ENCODE peak calls at places on chromosome 12, in seven cellular contexts. N is GM13977; W is RWPE1; R is MM.1S; X is astrocyte; S is epithelial cell of esophagus; U is CD4-positive, alpha-beta T cell. H is an unnamed sample.

GRCh38 chr12:61188801-61189595 is 1071.2 kb upstream of the USP15 start:
- DNase-seq in N (no peak), W (no peak), R (no peak), X (no peak), S (peak; percentile 4), U (no peak), H (no peak)

GRCh38 chr12:100741084-100741711 is 53.4 kb upstream of the ANO4 start:
- DNase-seq in N (no peak), W (peak; percentile 48), R (peak; percentile 33), X (no peak), S (peak; percentile 41), U (no peak), H (peak; percentile 37)

GRCh38 chr12:132215644-132215989 is 71.4 kb downstream of the NOC4L start:
- DNase-seq in N (no peak), W (no peak), R (no peak), X (no peak), S (no peak), U (no peak), H (no peak)

GRCh38 chr12:77941396-77941795 is 110.7 kb downstream of the NAV3 start:
- DNase-seq in N (no peak), W (no peak), R (no peak), X (no peak), S (no peak), U (no peak), H (no peak)

GRCh38 chr12:90124914-90125313 is 416.3 kb upstream of the ATP2B1 start:
- DNase-seq in N (no peak), W (no peak), R (peak; percentile 27), X (no peak), S (no peak), U (no peak), H (no peak)

GRCh38 chr12:26870491-26871419 is 37.8 kb upstream of the ITPR2 start:
- DNase-seq in N (no peak), W (no peak), R (peak; percentile 80), X (peak; percentile 51), S (peak; percentile 78), U (no peak), H (peak; percentile 93)

GRCh38 chr12:125797421-125798175 is 732.4 kb downstream of the AACS start:
- DNase-seq in N (no peak), W (no peak), R (no peak), X (peak; percentile 90), S (no peak), U (no peak), H (peak; percentile 17)

GRCh38 chr12:111182391-111182790 is 186.5 kb downstream of the PHETA1 start:
- DNase-seq in N (no peak), W (no peak), R (no peak), X (no peak), S (no peak), U (no peak), H (no peak)

GRCh38 chr12:123064885-123065619 is 84.6 kb downstream of the ARL6IP4 start:
- DNase-seq in N (no peak), W (no peak), R (no peak), X (no peak), S (no peak), U (no peak), H (no peak)

GRCh38 chr12:116916714-116917114 is 6.0 kb downstream of the FBXW8 start:
- DNase-seq in N (peak; percentile 23), W (peak; percentile 69), R (peak; percentile 66), X (peak; percentile 87), S (peak; percentile 83), U (peak; percentile 24), H (peak; percentile 87)

GRCh38 chr12:108605000-108605689 is 7.3 kb upstream of the TMEM119 start:
- DNase-seq in N (no peak), W (no peak), R (no peak), X (no peak), S (no peak), U (no peak), H (no peak)

GRCh38 chr12:22333751-22334695 is 484 bp downstream of the ST8SIA1 start:
- DNase-seq in N (no peak), W (no peak), R (no peak), X (no peak), S (no peak), U (peak; percentile 18), H (no peak)

GRCh38 chr12:76033116-76034001 is 1.8 kb upstream of the PHLDA1 start:
- DNase-seq in N (no peak), W (peak; percentile 20), R (no peak), X (peak; percentile 50), S (no peak), U (no peak), H (no peak)

GRCh38 chr12:42786400-42786799 is 196.9 kb upstream of the PRICKLE1 start:
- DNase-seq in N (no peak), W (no peak), R (no peak), X (peak; percentile 54), S (no peak), U (no peak), H (no peak)

GRCh38 chr12:3436496-3437060 is 54.4 kb upstream of the PRMT8 start:
- DNase-seq in N (no peak), W (no peak), R (no peak), X (no peak), S (no peak), U (no peak), H (no peak)

GRCh38 chr12:30764251-30764650 is 9.5 kb upstream of the CAPRIN2 start:
- DNase-seq in N (no peak), W (no peak), R (no peak), X (no peak), S (peak; percentile 16), U (no peak), H (no peak)

GRCh38 chr12:117347588-117347987 is 13.8 kb downstream of the NOS1 start:
- DNase-seq in N (no peak), W (peak; percentile 53), R (peak; percentile 15), X (no peak), S (peak; percentile 34), U (no peak), H (peak; percentile 51)

GRCh38 chr12:91717804-91718203 is 427.8 kb downstream of the BTG1 start:
- DNase-seq in N (no peak), W (no peak), R (no peak), X (no peak), S (peak; percentile 4), U (no peak), H (no peak)

GRCh38 chr12:89863332-89863938 is 154.8 kb upstream of the ATP2B1 start:
- DNase-seq in N (peak; percentile 49), W (no peak), R (peak; percentile 46), X (no peak), S (no peak), U (peak; percentile 14), H (no peak)

GRCh38 chr12:54378791-54379400 is 5.6 kb downstream of the ZNF385A start:
- DNase-seq in N (no peak), W (no peak), R (peak; percentile 48), X (no peak), S (no peak), U (no peak), H (peak; percentile 52)

GRCh38 chr12:53770281-53770680 is 18.5 kb upstream of the CISTR start:
- DNase-seq in N (no peak), W (peak; percentile 80), R (no peak), X (peak; percentile 96), S (peak; percentile 82), U (no peak), H (peak; percentile 61)

GRCh38 chr12:84910549-84911241 is 1.9 kb downstream of the SLC6A15 start:
- DNase-seq in N (no peak), W (no peak), R (no peak), X (peak; percentile 22), S (peak; percentile 43), U (no peak), H (no peak)

GRCh38 chr12:49911213-49911605 is 7.5 kb upstream of the FAIM2 start:
- DNase-seq in N (no peak), W (no peak), R (no peak), X (no peak), S (no peak), U (no peak), H (no peak)

GRCh38 chr12:114001731-114002340 is 35.7 kb upstream of the RBM19 start:
- DNase-seq in N (no peak), W (no peak), R (no peak), X (no peak), S (no peak), U (no peak), H (no peak)

GRCh38 chr12:132239392-132239791 is 90.0 kb downstream of the GALNT9 start:
- DNase-seq in N (no peak), W (no peak), R (no peak), X (no peak), S (no peak), U (no peak), H (no peak)

GRCh38 chr12:75738486-75738885 is 227.1 kb upstream of the KRR1 start:
- DNase-seq in N (peak; percentile 48), W (no peak), R (no peak), X (peak; percentile 75), S (no peak), U (no peak), H (no peak)

DNA sequence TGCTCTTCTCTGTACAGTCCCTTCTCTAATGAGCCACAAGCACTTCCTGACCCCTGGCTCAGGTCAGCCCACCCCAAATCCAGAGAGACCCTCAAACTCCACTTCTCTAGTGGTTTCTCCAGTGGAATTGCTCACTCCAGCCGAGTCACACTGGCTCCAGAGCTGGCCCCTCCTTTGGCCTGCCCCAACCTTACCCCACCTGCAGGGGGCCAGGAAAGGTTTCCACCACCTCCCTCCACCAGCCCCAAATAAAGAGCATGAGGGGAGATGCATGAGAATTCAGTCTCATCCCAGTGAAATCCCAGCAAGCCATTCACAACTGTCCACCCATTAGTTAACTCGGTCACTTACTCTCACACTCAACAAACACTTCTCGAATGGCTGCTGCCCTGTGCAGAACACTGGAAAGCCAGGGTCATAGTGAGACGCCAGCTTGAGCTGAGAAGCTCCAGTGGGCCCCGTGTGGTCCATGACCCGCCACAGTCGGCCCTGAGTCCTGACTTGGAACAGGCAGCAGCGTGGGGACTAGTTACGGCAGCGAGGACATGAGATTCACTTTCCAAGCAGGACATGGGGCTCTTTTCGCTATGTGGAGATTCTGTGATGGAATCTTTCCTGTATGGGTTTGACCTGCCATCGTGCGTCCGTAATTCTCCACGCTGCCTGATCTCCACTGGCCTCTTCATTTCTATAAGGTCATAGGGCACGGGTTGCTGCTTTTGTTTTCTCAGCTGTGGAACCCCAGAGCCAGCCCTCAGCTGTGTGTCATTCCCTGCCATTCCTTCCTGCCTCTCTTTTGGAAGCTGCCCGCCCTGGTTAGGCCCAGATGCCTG is 44.2 kb downstream of the SLC6A12 start:
- DNase-seq in N (no peak), W (no peak), R (no peak), X (no peak), S (no peak), U (no peak), H (no peak)
- TF ChIP-seq CTCF in N (no peak), W (no peak), R (no peak), X (peak; percentile 18), S (no peak), U (no peak), H (peak; percentile 10)

GRCh38 chr12:43914923-43915468 is 79.1 kb downstream of the TMEM117 start:
- DNase-seq in N (peak; percentile 13), W (no peak), R (no peak), X (no peak), S (no peak), U (no peak), H (no peak)
- TF ChIP-seq CTCF in N (peak; percentile 37), W (no peak), R (peak; percentile 6), X (peak; percentile 15), S (no peak), U (no peak), H (peak; percentile 6)

GRCh38 chr12:31813305-31813704 is 84.5 kb upstream of the AMN1 start:
- DNase-seq in N (no peak), W (no peak), R (no peak), X (no peak), S (no peak), U (no peak), H (peak; percentile 11)
- TF ChIP-seq CTCF in N (peak; percentile 5), W (no peak), R (no peak), X (no peak), S (peak; percentile 24), U (no peak), H (no peak)

GRCh38 chr12:93060666-93061413 is 131.7 kb upstream of the EEA1 start:
- DNase-seq in N (peak; percentile 17), W (no peak), R (no peak), X (peak; percentile 32), S (no peak), U (no peak), H (no peak)
- TF ChIP-seq CTCF in N (no peak), W (no peak), R (no peak), X (no peak), S (no peak), U (no peak), H (no peak)